ENCODE peak calls at places on chromosomes 4 and X, in six cellular contexts. E is posterior cingulate gyrus, A is heart right ventricle, B is naive B cell, L is left colon, I is hippocampal formation. Q is an unnamed sample.

GRCh38 chrX:13506574-13506973 is 62.8 kb upstream of the EGFL6 start:
- DNase-seq in E (no peak), A (peak), B (peak), I (peak), L (peak), Q (peak)

GRCh38 chrX:9144643-9145290 is 110.8 kb upstream of the FAM9B start:
- DNase-seq in B (no peak), I (no peak), A (no peak), L (no peak), E (no peak), Q (no peak)

GRCh38 chr4:132001542-132001941 is 1147.6 kb upstream of the PCDH10 start:
- DNase-seq in A (no peak), B (no peak), L (no peak), I (no peak), E (no peak), Q (no peak)

GRCh38 chr4:53997901-53998300 is 66.5 kb downstream of the CHIC2 start:
- DNase-seq in A (no peak), I (no peak), B (no peak), L (no peak), E (no peak), Q (no peak)

GRCh38 chr4:76670631-76671030 is 227.3 kb downstream of the SOWAHB start:
- DNase-seq in I (no peak), A (no peak), B (no peak), E (no peak), L (no peak), Q (no peak)

GRCh38 chrX:95346854-95347253 is 1337.8 kb upstream of the DIAPH2 start:
- DNase-seq in I (no peak), L (no peak), B (no peak), A (no peak), E (no peak), Q (no peak)

GRCh38 chrX:108298165-108298602 is 140.0 kb downstream of the COL4A6 start:
- DNase-seq in I (no peak), A (no peak), B (no peak), E (peak), L (no peak), Q (no peak)

GRCh38 chrX:153554519-153555167 is 37.2 kb downstream of the ATP2B3 start:
- DNase-seq in B (peak), E (peak), L (peak), I (peak), A (peak), Q (no peak)

GRCh38 chr4:90002406-90003040 is 107.9 kb downstream of the MMRN1 start:
- DNase-seq in L (no peak), E (no peak), B (no peak), I (no peak), A (no peak), Q (no peak)

GRCh38 chrX:101108293-101108692 is 10.3 kb downstream of the CENPI start:
- DNase-seq in A (no peak), I (no peak), E (no peak), B (no peak), L (no peak), Q (no peak)

Q was measured in H1.